ENCODE peak calls at places on chromosomes 1 and 21, in four cellular contexts. B is putamen; G is cerebellum; C is stimulated activated CD4-positive, alpha-beta T cell treated with anti-CD3 and anti-CD28 coated beads, Interleukin-1b, Interleukin-23, amount 100 ng/mL, for 4 hours. F is an unnamed sample.

GRCh38 chr1:10906866-10907519 is 105.5 kb upstream of the TARDBP start:
- DNase-seq in B (no peak), G (no peak), C (no peak), F (no peak)

GRCh38 chr1:55252942-55253589 is 37.9 kb upstream of the USP24 start:
- DNase-seq in B (no peak), G (peak), C (no peak), F (no peak)

GRCh38 chr1:184870319-184870718 is 104.0 kb downstream of the NIBAN1 start:
- DNase-seq in B (no peak), G (no peak), C (no peak), F (no peak)

GRCh38 chr1:40612345-40612831 is 53.1 kb downstream of the RIMS3 start:
- DNase-seq in B (peak), G (peak), C (peak), F (peak)

GRCh38 chr1:116415200-116415698 is 42.2 kb downstream of the ATP1A1 start:
- DNase-seq in B (no peak), G (no peak), C (no peak), F (no peak)

GRCh38 chr1:207845109-207845508 is 65.8 kb downstream of the CD34 start:
- DNase-seq in B (no peak), G (no peak), C (no peak), F (no peak)

GRCh38 chr21:41119901-41120300 is 48.1 kb upstream of the BACE2 start:
- DNase-seq in B (no peak), G (no peak), C (no peak), F (no peak)

GRCh38 chr21:41777934-41778815 is 11.3 kb upstream of the RIPK4 start:
- DNase-seq in B (peak), G (peak), C (no peak), F (no peak)

GRCh38 chr1:167057297-167057688 is 32.9 kb downstream of the GPA33 start:
- DNase-seq in B (peak), G (peak), C (no peak), F (peak)

GRCh38 chr21:34022557-34023335 is 50.6 kb upstream of the MRPS6 start:
- DNase-seq in B (no peak), G (no peak), C (no peak), F (no peak)

GRCh38 chr1:219027161-219027673 is 146.5 kb upstream of the LYPLAL1 start:
- DNase-seq in B (no peak), G (no peak), C (no peak), F (no peak)

GRCh38 chr1:27513958-27514357 is 24.0 kb upstream of the WASF2 start:
- DNase-seq in B (no peak), G (no peak), C (no peak), F (no peak)

GRCh38 chr1:203325004-203325417 is 19.7 kb downstream of the BTG2 start:
- DNase-seq in B (no peak), G (no peak), C (no peak), F (peak)

GRCh38 chr1:207047529-207047928 is 3.5 kb downstream of the YOD1 start:
- DNase-seq in B (no peak), G (no peak), C (no peak), F (no peak)

GRCh38 chr1:218421531-218421930 is 76.4 kb downstream of the TGFB2 start:
- DNase-seq in B (no peak), G (no peak), C (no peak), F (no peak)

GRCh38 chr1:201146626-201147390 is 7.5 kb downstream of the TMEM9 start:
- DNase-seq in B (no peak), G (no peak), C (no peak), F (no peak)

GRCh38 chr1:53328490-53329182 is 766 bp upstream of the LRP8 start:
- DNase-seq in B (no peak), G (no peak), C (no peak), F (no peak)

GRCh38 chr1:32937061-32937460 is 27.5 kb downstream of the RNF19B start:
- DNase-seq in B (no peak), G (peak), C (no peak), F (no peak)

GRCh38 chr1:99756598-99756997 is 9.8 kb downstream of the FRRS1 start:
- DNase-seq in B (peak), G (no peak), C (no peak), F (no peak)

GRCh38 chr1:160064164-160064563 is 5.8 kb downstream of the KCNJ10 start:
- DNase-seq in B (no peak), G (no peak), C (no peak), F (no peak)

GRCh38 chr1:112798293-112798692 is 83.2 kb upstream of the PPM1J start:
- DNase-seq in B (no peak), G (no peak), C (no peak), F (no peak)

GRCh38 chr1:14850563-14850962 is 252.1 kb downstream of the KAZN start:
- DNase-seq in B (no peak), G (peak), C (no peak), F (no peak)

GRCh38 chr1:32813941-32814739 is 3.0 kb downstream of the YARS1 start:
- DNase-seq in B (no peak), G (no peak), C (no peak), F (no peak)

F was measured in GM19239.